ENCODE peak calls at places on chromosomes 3 and 15, in six cellular contexts. One of them, this sample, is unnamed.
A peak's percentile ranks its signal among the peaks of the same experiment; 100 is the strongest.

GRCh38 chr15:33699691-33700447 is 268.4 kb upstream of the CHRM5 start:
- DNase-seq in fibroblast of mammary gland: peak; percentile 28
- DNase-seq in H7: peak; percentile 33
- DNase-seq in activated CD4-positive, alpha-beta T cell treated with anti-CD3 and anti-CD28 coated beads, Interleukin-2, amount 50 U/mL, for 1 hour: no peak
- DNase-seq in A673: peak; percentile 18
- DNase-seq in NCI-H446 treated with DMSO at 0.1 percent for 48 hours: no peak
- DNase-seq in this sample: no peak

GRCh38 chr3:126348308-126348920 is 8.8 kb downstream of the KLF15 start:
- DNase-seq in activated CD4-positive, alpha-beta T cell treated with anti-CD3 and anti-CD28 coated beads, Interleukin-2, amount 50 U/mL, for 1 hour: no peak
- DNase-seq in NCI-H446 treated with DMSO at 0.1 percent for 48 hours: no peak
- DNase-seq in H7: peak; percentile 84
- DNase-seq in fibroblast of mammary gland: peak; percentile 18
- DNase-seq in A673: peak; percentile 31
- DNase-seq in this sample: no peak

GRCh38 chr3:179146911-179147570 is 1.1 kb upstream of the PIK3CA start:
- DNase-seq in H7: peak; percentile 54
- DNase-seq in A673: peak; percentile 83
- DNase-seq in fibroblast of mammary gland: peak; percentile 76
- DNase-seq in NCI-H446 treated with DMSO at 0.1 percent for 48 hours: peak; percentile 49
- DNase-seq in activated CD4-positive, alpha-beta T cell treated with anti-CD3 and anti-CD28 coated beads, Interleukin-2, amount 50 U/mL, for 1 hour: no peak
- DNase-seq in this sample: peak; percentile 83

GRCh38 chr15:39670687-39671086 is 89.8 kb downstream of the THBS1 start:
- DNase-seq in activated CD4-positive, alpha-beta T cell treated with anti-CD3 and anti-CD28 coated beads, Interleukin-2, amount 50 U/mL, for 1 hour: no peak
- DNase-seq in H7: no peak
- DNase-seq in NCI-H446 treated with DMSO at 0.1 percent for 48 hours: no peak
- DNase-seq in fibroblast of mammary gland: no peak
- DNase-seq in A673: no peak
- DNase-seq in this sample: no peak

GRCh38 chr3:39379778-39380155 is 3.4 kb upstream of the SLC25A38 start:
- DNase-seq in activated CD4-positive, alpha-beta T cell treated with anti-CD3 and anti-CD28 coated beads, Interleukin-2, amount 50 U/mL, for 1 hour: no peak
- DNase-seq in H7: no peak
- DNase-seq in A673: no peak
- DNase-seq in fibroblast of mammary gland: no peak
- DNase-seq in NCI-H446 treated with DMSO at 0.1 percent for 48 hours: no peak
- DNase-seq in this sample: no peak

GRCh38 chr15:60656041-60656440 is 177.1 kb upstream of the ICE2 start:
- DNase-seq in activated CD4-positive, alpha-beta T cell treated with anti-CD3 and anti-CD28 coated beads, Interleukin-2, amount 50 U/mL, for 1 hour: no peak
- DNase-seq in NCI-H446 treated with DMSO at 0.1 percent for 48 hours: no peak
- DNase-seq in H7: no peak
- DNase-seq in A673: no peak
- DNase-seq in fibroblast of mammary gland: no peak
- DNase-seq in this sample: no peak

GRCh38 chr15:64599716-64600115 is 139.3 kb downstream of the ZNF609 start:
- DNase-seq in activated CD4-positive, alpha-beta T cell treated with anti-CD3 and anti-CD28 coated beads, Interleukin-2, amount 50 U/mL, for 1 hour: no peak
- DNase-seq in H7: no peak
- DNase-seq in fibroblast of mammary gland: peak; percentile 54
- DNase-seq in NCI-H446 treated with DMSO at 0.1 percent for 48 hours: no peak
- DNase-seq in A673: no peak
- DNase-seq in this sample: no peak

GRCh38 chr3:48405343-48405881 is 24.5 kb downstream of the PLXNB1 start:
- DNase-seq in A673: no peak
- DNase-seq in H7: peak; percentile 32
- DNase-seq in NCI-H446 treated with DMSO at 0.1 percent for 48 hours: no peak
- DNase-seq in fibroblast of mammary gland: no peak
- DNase-seq in activated CD4-positive, alpha-beta T cell treated with anti-CD3 and anti-CD28 coated beads, Interleukin-2, amount 50 U/mL, for 1 hour: no peak
- DNase-seq in this sample: no peak

GRCh38 chr3:123025642-123026521 is 1.7 kb downstream of the SEMA5B start:
- DNase-seq in H7: peak; percentile 92
- DNase-seq in activated CD4-positive, alpha-beta T cell treated with anti-CD3 and anti-CD28 coated beads, Interleukin-2, amount 50 U/mL, for 1 hour: no peak
- DNase-seq in fibroblast of mammary gland: no peak
- DNase-seq in NCI-H446 treated with DMSO at 0.1 percent for 48 hours: no peak
- DNase-seq in A673: peak; percentile 45
- DNase-seq in this sample: no peak

GRCh38 chr15:73902121-73903020 is 23.9 kb upstream of the LOXL1 start:
- DNase-seq in activated CD4-positive, alpha-beta T cell treated with anti-CD3 and anti-CD28 coated beads, Interleukin-2, amount 50 U/mL, for 1 hour: no peak
- DNase-seq in fibroblast of mammary gland: no peak
- DNase-seq in H7: no peak
- DNase-seq in A673: no peak
- DNase-seq in NCI-H446 treated with DMSO at 0.1 percent for 48 hours: no peak
- DNase-seq in this sample: no peak

GRCh38 chr3:143216709-143217182 is 97.2 kb downstream of the CHST2 start:
- DNase-seq in NCI-H446 treated with DMSO at 0.1 percent for 48 hours: no peak
- DNase-seq in H7: no peak
- DNase-seq in fibroblast of mammary gland: peak; percentile 10
- DNase-seq in activated CD4-positive, alpha-beta T cell treated with anti-CD3 and anti-CD28 coated beads, Interleukin-2, amount 50 U/mL, for 1 hour: no peak
- DNase-seq in A673: no peak
- DNase-seq in this sample: no peak

GRCh38 chr3:51391566-51392300 is 648 bp downstream of the RBM15B start:
- DNase-seq in fibroblast of mammary gland: peak; percentile 28
- DNase-seq in NCI-H446 treated with DMSO at 0.1 percent for 48 hours: no peak
- DNase-seq in activated CD4-positive, alpha-beta T cell treated with anti-CD3 and anti-CD28 coated beads, Interleukin-2, amount 50 U/mL, for 1 hour: peak; percentile 55
- DNase-seq in A673: peak; percentile 6
- DNase-seq in H7: peak; percentile 79
- DNase-seq in this sample: no peak

GRCh38 chr3:31530039-31530983 is 2.4 kb upstream of the STT3B start:
- DNase-seq in NCI-H446 treated with DMSO at 0.1 percent for 48 hours: no peak
- DNase-seq in activated CD4-positive, alpha-beta T cell treated with anti-CD3 and anti-CD28 coated beads, Interleukin-2, amount 50 U/mL, for 1 hour: no peak
- DNase-seq in H7: no peak
- DNase-seq in A673: no peak
- DNase-seq in fibroblast of mammary gland: no peak
- DNase-seq in this sample: no peak

GRCh38 chr15:42411884-42412283 is 52.6 kb downstream of the CAPN3 start:
- DNase-seq in fibroblast of mammary gland: no peak
- DNase-seq in A673: no peak
- DNase-seq in NCI-H446 treated with DMSO at 0.1 percent for 48 hours: no peak
- DNase-seq in H7: no peak
- DNase-seq in activated CD4-positive, alpha-beta T cell treated with anti-CD3 and anti-CD28 coated beads, Interleukin-2, amount 50 U/mL, for 1 hour: no peak
- DNase-seq in this sample: no peak

GRCh38 chr3:78645628-78646310 is 1122.0 kb downstream of the ROBO1 start:
- DNase-seq in activated CD4-positive, alpha-beta T cell treated with anti-CD3 and anti-CD28 coated beads, Interleukin-2, amount 50 U/mL, for 1 hour: no peak
- DNase-seq in NCI-H446 treated with DMSO at 0.1 percent for 48 hours: peak; percentile 55
- DNase-seq in H7: peak; percentile 10
- DNase-seq in A673: peak; percentile 87
- DNase-seq in fibroblast of mammary gland: peak; percentile 84
- DNase-seq in this sample: peak; percentile 60

GRCh38 chr3:173617490-173617889 is 219.9 kb downstream of the NLGN1 start:
- DNase-seq in H7: no peak
- DNase-seq in activated CD4-positive, alpha-beta T cell treated with anti-CD3 and anti-CD28 coated beads, Interleukin-2, amount 50 U/mL, for 1 hour: no peak
- DNase-seq in fibroblast of mammary gland: no peak
- DNase-seq in A673: no peak
- DNase-seq in NCI-H446 treated with DMSO at 0.1 percent for 48 hours: peak; percentile 93
- DNase-seq in this sample: no peak

GRCh38 chr15:83943849-83944404 is 290.0 kb downstream of the ADAMTSL3 start:
- DNase-seq in activated CD4-positive, alpha-beta T cell treated with anti-CD3 and anti-CD28 coated beads, Interleukin-2, amount 50 U/mL, for 1 hour: no peak
- DNase-seq in fibroblast of mammary gland: peak; percentile 69
- DNase-seq in NCI-H446 treated with DMSO at 0.1 percent for 48 hours: no peak
- DNase-seq in A673: no peak
- DNase-seq in H7: no peak
- DNase-seq in this sample: no peak

GRCh38 chr3:193831495-193832455 is 238.8 kb downstream of the OPA1 start:
- DNase-seq in A673: no peak
- DNase-seq in NCI-H446 treated with DMSO at 0.1 percent for 48 hours: peak; percentile 64
- DNase-seq in fibroblast of mammary gland: no peak
- DNase-seq in activated CD4-positive, alpha-beta T cell treated with anti-CD3 and anti-CD28 coated beads, Interleukin-2, amount 50 U/mL, for 1 hour: no peak
- DNase-seq in H7: no peak
- DNase-seq in this sample: no peak

GRCh38 chr3:172836390-172836997 is 86.0 kb downstream of the ECT2 start:
- DNase-seq in H7: peak; percentile 15
- DNase-seq in activated CD4-positive, alpha-beta T cell treated with anti-CD3 and anti-CD28 coated beads, Interleukin-2, amount 50 U/mL, for 1 hour: no peak
- DNase-seq in NCI-H446 treated with DMSO at 0.1 percent for 48 hours: peak; percentile 28
- DNase-seq in fibroblast of mammary gland: peak; percentile 61
- DNase-seq in A673: peak; percentile 78
- DNase-seq in this sample: peak; percentile 51

GRCh38 chr3:124745092-124745491 is 14.8 kb downstream of the UMPS start:
- DNase-seq in activated CD4-positive, alpha-beta T cell treated with anti-CD3 and anti-CD28 coated beads, Interleukin-2, amount 50 U/mL, for 1 hour: no peak
- DNase-seq in NCI-H446 treated with DMSO at 0.1 percent for 48 hours: no peak
- DNase-seq in H7: no peak
- DNase-seq in fibroblast of mammary gland: no peak
- DNase-seq in A673: no peak
- DNase-seq in this sample: no peak

GRCh38 chr15:75061272-75061671 is 37.9 kb downstream of the PPCDC start:
- DNase-seq in activated CD4-positive, alpha-beta T cell treated with anti-CD3 and anti-CD28 coated beads, Interleukin-2, amount 50 U/mL, for 1 hour: no peak
- DNase-seq in fibroblast of mammary gland: peak; percentile 55
- DNase-seq in A673: no peak
- DNase-seq in NCI-H446 treated with DMSO at 0.1 percent for 48 hours: no peak
- DNase-seq in H7: peak; percentile 1
- DNase-seq in this sample: no peak

GRCh38 chr15:45457641-45458539 is 64.7 kb downstream of the SLC30A4 start:
- DNase-seq in H7: peak; percentile 75
- DNase-seq in fibroblast of mammary gland: peak; percentile 79
- DNase-seq in NCI-H446 treated with DMSO at 0.1 percent for 48 hours: peak; percentile 43
- DNase-seq in A673: peak; percentile 93
- DNase-seq in activated CD4-positive, alpha-beta T cell treated with anti-CD3 and anti-CD28 coated beads, Interleukin-2, amount 50 U/mL, for 1 hour: peak; percentile 67
- DNase-seq in this sample: peak; percentile 94

GRCh38 chr3:112699436-112699978 is 58.6 kb upstream of the CCDC80 start:
- DNase-seq in NCI-H446 treated with DMSO at 0.1 percent for 48 hours: no peak
- DNase-seq in H7: no peak
- DNase-seq in fibroblast of mammary gland: peak; percentile 81
- DNase-seq in activated CD4-positive, alpha-beta T cell treated with anti-CD3 and anti-CD28 coated beads, Interleukin-2, amount 50 U/mL, for 1 hour: no peak
- DNase-seq in A673: peak; percentile 12
- DNase-seq in this sample: no peak

GRCh38 chr15:73882761-73883419 is 9.5 kb downstream of the TBC1D21 start:
- DNase-seq in A673: no peak
- DNase-seq in fibroblast of mammary gland: no peak
- DNase-seq in H7: peak; percentile 58
- DNase-seq in activated CD4-positive, alpha-beta T cell treated with anti-CD3 and anti-CD28 coated beads, Interleukin-2, amount 50 U/mL, for 1 hour: no peak
- DNase-seq in NCI-H446 treated with DMSO at 0.1 percent for 48 hours: no peak
- DNase-seq in this sample: no peak

GRCh38 chr15:70104227-70104626 is 6.5 kb upstream of the TLE3 start:
- DNase-seq in fibroblast of mammary gland: no peak
- DNase-seq in NCI-H446 treated with DMSO at 0.1 percent for 48 hours: no peak
- DNase-seq in activated CD4-positive, alpha-beta T cell treated with anti-CD3 and anti-CD28 coated beads, Interleukin-2, amount 50 U/mL, for 1 hour: no peak
- DNase-seq in A673: no peak
- DNase-seq in H7: no peak
- DNase-seq in this sample: no peak

GRCh38 chr3:12579456-12579855 is 22.6 kb downstream of the MKRN2 start:
- DNase-seq in activated CD4-positive, alpha-beta T cell treated with anti-CD3 and anti-CD28 coated beads, Interleukin-2, amount 50 U/mL, for 1 hour: no peak
- DNase-seq in fibroblast of mammary gland: no peak
- DNase-seq in NCI-H446 treated with DMSO at 0.1 percent for 48 hours: no peak
- DNase-seq in A673: no peak
- DNase-seq in H7: no peak
- DNase-seq in this sample: no peak

This sample was measured in SK-N-MC.